ENCODE peak calls at places on chromosomes 2 and 18, in five cellular contexts. R is small intestine, Z is A673, L is H7, Q is upper lobe of left lung. G is an unnamed sample.
A peak's percentile ranks its signal among the peaks of the same experiment; 100 is the strongest.

GRCh38 chr2:121778736-121779487 is 23.5 kb downstream of the TSN start:
- DNase-seq in L (peak; percentile 32), Z (no peak), Q (no peak), R (peak; percentile 76), G (no peak)

GRCh38 chr2:201923991-201924390 is 109.7 kb upstream of the FZD7 start:
- DNase-seq in Z (peak; percentile 55), Q (no peak), R (no peak), L (no peak), G (no peak)

GRCh38 chr2:20080839-20081348 is 29.5 kb upstream of the LAPTM4A start:
- DNase-seq in R (no peak), Z (no peak), L (peak; percentile 57), Q (no peak), G (no peak)

GRCh38 chr2:109346601-109347228 is 217.7 kb downstream of the SH3RF3 start:
- DNase-seq in Q (no peak), Z (no peak), L (no peak), R (no peak), G (peak; percentile 55)

GRCh38 chr2:61241266-61241665 is 79.3 kb downstream of the C2orf74 start:
- DNase-seq in Q (no peak), R (no peak), L (no peak), Z (no peak), G (no peak)

GRCh38 chr18:8962192-8962772 is 140.2 kb upstream of the NDUFV2 start:
- DNase-seq in Q (no peak), R (no peak), Z (no peak), L (no peak), G (no peak)

GRCh38 chr18:12376034-12376717 is 851 bp downstream of the AFG3L2 start:
- DNase-seq in Q (peak; percentile 23), R (peak; percentile 38), Z (peak; percentile 26), L (peak; percentile 43), G (no peak)

GRCh38 chr18:23906658-23907057 is 107.9 kb upstream of the TTC39C start:
- DNase-seq in L (no peak), Q (no peak), Z (no peak), R (no peak), G (no peak)

GRCh38 chr2:229445013-229445412 is 173.9 kb upstream of the PID1 start:
- DNase-seq in Q (peak; percentile 71), Z (no peak), L (no peak), R (no peak), G (no peak)

GRCh38 chr18:4593895-4594294 is 138.8 kb upstream of the DLGAP1 start:
- DNase-seq in R (no peak), Z (no peak), Q (no peak), L (no peak), G (no peak)

GRCh38 chr2:226118471-226119429 is 680.9 kb downstream of the IRS1 start:
- DNase-seq in R (no peak), Z (peak; percentile 92), Q (no peak), L (no peak), G (no peak)

DNA sequence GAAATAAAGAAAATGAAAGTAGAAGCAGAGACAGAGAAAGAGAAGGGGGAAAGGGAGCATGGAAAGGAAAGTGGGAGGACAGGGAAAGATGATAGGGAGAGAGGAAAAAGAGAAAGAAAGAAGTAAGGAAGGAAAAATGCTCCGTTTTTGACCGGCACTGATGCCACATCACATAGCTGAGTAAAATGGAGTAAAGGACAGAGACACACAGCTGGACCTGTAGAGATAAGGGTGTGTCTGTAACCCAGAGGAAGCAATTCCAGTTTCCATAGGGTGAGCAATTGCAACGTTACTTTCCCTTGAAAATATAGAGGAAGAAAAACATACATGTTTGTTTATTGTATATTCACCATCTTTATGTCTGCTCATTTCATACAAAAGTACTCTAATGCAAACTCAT is 1866.9 kb upstream of the PIK3C3 start:
- DNase-seq in R (no peak), Q (no peak), L (no peak), Z (no peak), G (no peak)
- H3K4me3 ChIP-seq in R (no peak overlapping the region), Q (no peak overlapping the region), L (no peak overlapping the region), Z (no peak overlapping the region), G (no peak overlapping the region)

GRCh38 chr2:113858764-113859163 is 31.1 kb upstream of the ACTR3 start:
- DNase-seq in R (no peak), Q (no peak), Z (peak; percentile 25), L (no peak), G (no peak)
- H3K4me3 ChIP-seq in R (no peak overlapping the region), Q (no peak overlapping the region), Z (no peak overlapping the region), L (no peak overlapping the region), G (no peak overlapping the region)

GRCh38 chr2:73896362-73897239 is 3.8 kb downstream of the ACTG2 start:
- DNase-seq in Q (no peak), L (no peak), Z (no peak), R (peak; percentile 32), G (peak; percentile 82)

GRCh38 chr2:73893764-73894474 is 1.1 kb downstream of the ACTG2 start:
- DNase-seq in Q (no peak), L (no peak), Z (no peak), R (peak; percentile 11), G (no peak)

GRCh38 chr2:73894475-73894850 is 1.7 kb downstream of the ACTG2 start:
- DNase-seq in Q (no peak), Z (no peak), R (no peak), L (no peak), G (no peak)

GRCh38 chr2:73895473-73895872 is 2.7 kb downstream of the ACTG2 start:
- DNase-seq in Z (no peak), R (no peak), Q (no peak), L (no peak), G (no peak)

GRCh38 chr2:73894877-73895276 is 2.1 kb downstream of the ACTG2 start:
- DNase-seq in L (no peak), Z (no peak), R (no peak), Q (no peak), G (no peak)
- H3K4me3 ChIP-seq in L (no peak overlapping the region), Z (no peak overlapping the region), R (no peak overlapping the region), Q (no peak overlapping the region), G (no peak overlapping the region)

DNA sequence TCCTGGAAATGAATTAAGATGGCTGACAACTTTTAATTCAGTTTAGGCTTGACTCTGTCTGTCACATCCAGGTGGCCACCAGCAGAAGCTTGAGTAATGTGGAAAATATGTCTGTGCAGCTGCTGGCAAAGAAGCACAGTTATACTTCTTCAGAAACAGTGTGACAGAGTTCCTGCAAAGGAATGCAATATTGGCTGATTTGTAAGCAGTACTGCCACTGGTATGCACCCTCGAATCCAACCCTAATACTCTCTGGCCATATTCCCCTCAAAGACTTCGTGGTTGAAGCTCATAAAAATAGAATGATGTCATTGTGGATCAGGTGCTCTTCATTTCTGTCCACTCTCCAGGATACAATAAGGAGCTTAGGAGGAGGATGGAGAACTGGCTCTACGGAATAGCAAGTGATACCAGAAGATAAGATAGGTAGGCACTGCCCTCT is 86.2 kb downstream of the METTL8 start:
- DNase-seq in L (no peak), Z (peak; percentile 25), Q (no peak), R (no peak), G (no peak)
- H3K4me3 ChIP-seq in L (no peak overlapping the region), Z (no peak overlapping the region), Q (no peak overlapping the region), R (no peak overlapping the region), G (no peak overlapping the region)

GRCh38 chr2:222311321-222311977 is 12.7 kb upstream of the PAX3 start:
- DNase-seq in Z (no peak), Q (no peak), R (no peak), L (peak; percentile 77), G (no peak)

GRCh38 chr2:222310747-222311320 is 12.0 kb upstream of the PAX3 start:
- DNase-seq in Q (no peak), L (no peak), R (no peak), Z (no peak), G (no peak)

GRCh38 chr2:222309766-222310165 is 11.0 kb upstream of the PAX3 start:
- DNase-seq in Z (no peak), R (no peak), Q (no peak), L (no peak), G (no peak)

GRCh38 chr2:222313816-222314215 is 15.0 kb upstream of the PAX3 start:
- DNase-seq in Q (no peak), R (no peak), Z (peak; percentile 59), L (no peak), G (no peak)

GRCh38 chr2:222311978-222312738 is 13.4 kb upstream of the PAX3 start:
- DNase-seq in L (peak; percentile 73), R (no peak), Q (no peak), Z (no peak), G (no peak)
- H3K4me3 ChIP-seq in L (no peak overlapping the region), R (no peak overlapping the region), Q (no peak overlapping the region), Z (no peak overlapping the region), G (no peak overlapping the region)

GRCh38 chr2:9844581-9844980 is 1.3 kb downstream of the TAF1B start:
- DNase-seq in Z (peak; percentile 40), R (no peak), Q (no peak), L (no peak), G (no peak)
- H3K4me3 ChIP-seq in Z (peak overlapping the region; percentile 76), R (peak overlapping the region; percentile 77), Q (peak overlapping the region; percentile 71), L (no peak overlapping the region), G (peak overlapping the region; percentile 90)

GRCh38 chr2:241932895-241933174 is 63.3 kb downstream of the RTP5 start:
- DNase-seq in R (no peak), Z (no peak), Q (no peak), L (no peak), G (no peak)
- H3K4me3 ChIP-seq in R (no peak overlapping the region), Z (no peak overlapping the region), Q (no peak overlapping the region), L (no peak overlapping the region), G (no peak overlapping the region)

GRCh38 chr18:13540783-13541182 is 185.6 kb downstream of the FAM210A start:
- DNase-seq in R (no peak), L (no peak), Z (no peak), Q (no peak), G (peak; percentile 78)

GRCh38 chr18:13539843-13540535 is 186.4 kb downstream of the FAM210A start:
- DNase-seq in R (no peak), Z (no peak), L (no peak), Q (no peak), G (no peak)

GRCh38 chr18:13543144-13543543 is 183.2 kb downstream of the FAM210A start:
- DNase-seq in R (no peak), L (no peak), Z (no peak), Q (no peak), G (no peak)

GRCh38 chr18:13542520-13542847 is 183.9 kb downstream of the FAM210A start:
- DNase-seq in Z (no peak), Q (no peak), R (no peak), L (no peak), G (no peak)

DNA sequence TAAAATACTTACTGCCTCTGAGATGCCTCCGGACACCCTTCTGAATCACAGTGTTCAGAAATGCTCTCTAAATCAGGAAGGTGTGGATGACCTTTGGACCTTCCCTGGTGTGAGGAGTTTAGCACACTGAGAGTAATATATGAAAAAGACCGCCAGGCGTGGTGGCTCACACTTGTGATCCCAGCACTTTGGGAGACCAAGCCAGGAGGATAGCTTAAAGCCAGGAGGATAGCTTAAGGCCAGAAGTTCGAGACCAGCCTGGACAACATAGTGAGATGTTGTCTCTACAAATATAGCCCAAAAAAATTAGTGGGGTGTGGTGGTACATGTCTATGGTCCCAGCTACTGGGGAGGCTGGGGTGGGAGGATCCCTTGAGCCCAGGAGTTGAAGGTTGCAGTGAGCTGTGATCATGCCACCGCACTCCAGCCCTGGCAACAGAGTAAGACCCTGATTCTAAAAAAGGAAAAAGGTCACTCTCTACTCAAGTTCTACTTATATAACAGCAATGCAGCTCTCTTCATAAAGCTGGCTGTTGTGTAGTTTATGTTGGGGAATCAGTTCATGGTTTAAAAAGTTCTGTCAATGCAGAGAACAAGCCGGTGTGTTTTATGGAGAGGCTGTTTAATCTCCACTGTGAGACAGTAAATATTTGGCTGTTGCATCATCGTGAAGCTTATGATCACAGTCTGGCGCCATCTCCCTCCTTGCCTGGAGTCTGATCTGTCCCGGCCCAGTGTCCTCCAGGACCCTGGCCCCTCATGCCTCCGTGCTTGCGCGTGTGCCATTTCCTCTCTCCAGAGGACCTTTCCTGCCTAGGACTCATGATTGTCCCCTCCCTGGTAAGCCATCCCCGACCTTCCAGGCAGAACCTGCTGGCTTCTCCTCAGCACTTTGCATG is 184.5 kb downstream of the FAM210A start:
- DNase-seq in L (no peak), Z (no peak), R (peak; percentile 94), Q (no peak), G (no peak)
- H3K4me3 ChIP-seq in L (no peak overlapping the region), Z (no peak overlapping the region), R (no peak overlapping the region), Q (no peak overlapping the region), G (no peak overlapping the region)